ENCODE peak calls at places on chromosomes 1 and 21, in four cellular contexts. M is endothelial cell of umbilical vein, H is K562, S is IMR-90. N is an unnamed sample.

GRCh38 chr1:12125422-12126355 is 41.1 kb upstream of the TNFRSF1B start:
- DNase-seq in S (no peak), M (peak; percentile 50), H (no peak), N (no peak)

GRCh38 chr1:27934818-27935549 is at the start of gene SMPDL3B:
- DNase-seq in M (peak; percentile 41), S (no peak), H (peak; percentile 57), N (no peak)

GRCh38 chr1:191641420-191642215 is 516.6 kb upstream of the RGS18 start:
- DNase-seq in H (no peak), M (no peak), S (peak; percentile 69), N (no peak)

GRCh38 chr1:57165546-57165945 is 199.7 kb upstream of the C8B start:
- DNase-seq in H (no peak), S (peak; percentile 44), M (no peak), N (no peak)

GRCh38 chr1:27364696-27365371 is 1.9 kb downstream of the MAP3K6 start:
- DNase-seq in S (no peak), M (no peak), H (no peak), N (no peak)

GRCh38 chr1:228867951-228868730 is 132.9 kb downstream of the RHOU start:
- DNase-seq in H (no peak), S (no peak), M (no peak), N (no peak)

GRCh38 chr1:63368131-63368530 is 704 bp downstream of the ALG6 start:
- DNase-seq in M (no peak), H (no peak), S (no peak), N (no peak)

GRCh38 chr1:119587328-119587727 is 60.7 kb downstream of the ZNF697 start:
- DNase-seq in S (no peak), M (peak; percentile 44), H (no peak), N (no peak)

GRCh38 chr1:90201467-90202358 is 206.8 kb downstream of the ZNF326 start:
- DNase-seq in H (no peak), M (no peak), S (peak; percentile 63), N (no peak)

GRCh38 chr1:115293899-115294298 is 44.1 kb downstream of the NGF start:
- DNase-seq in S (no peak), H (no peak), M (no peak), N (peak; percentile 59)

GRCh38 chr1:43564617-43565348 is 34.1 kb downstream of the PTPRF start:
- DNase-seq in S (no peak), H (no peak), M (no peak), N (no peak)

GRCh38 chr1:31723828-31724359 is 20.1 kb upstream of the COL16A1 start:
- DNase-seq in S (peak; percentile 75), M (peak; percentile 62), H (peak; percentile 90), N (peak; percentile 85)

GRCh38 chr1:52978045-52978444 is 51.0 kb downstream of the SCP2 start:
- DNase-seq in H (no peak), S (no peak), M (no peak), N (no peak)

GRCh38 chr1:62977321-62977720 is 193.4 kb downstream of the ATG4C start:
- DNase-seq in S (peak; percentile 20), H (no peak), M (no peak), N (no peak)

GRCh38 chr1:239892602-239893001 is 199.1 kb upstream of the FMN2 start:
- DNase-seq in S (no peak), M (no peak), H (no peak), N (no peak)

GRCh38 chr1:205236526-205236925 is 8.8 kb downstream of the TMCC2 start:
- DNase-seq in H (no peak), S (no peak), M (no peak), N (no peak)

GRCh38 chr1:60350531-60350930 is 277.0 kb upstream of the C1orf87 start:
- DNase-seq in H (no peak), M (no peak), S (no peak), N (no peak)

GRCh38 chr1:173042806-173043205 is 7.9 kb downstream of the TNFSF18 start:
- DNase-seq in H (no peak), M (no peak), S (no peak), N (no peak)

GRCh38 chr1:39107891-39108290 is 81.7 kb downstream of the NDUFS5 start:
- DNase-seq in M (peak; percentile 68), H (no peak), S (no peak), N (no peak)

GRCh38 chr1:40305451-40305850 is 11.6 kb downstream of the COL9A2 start:
- DNase-seq in S (no peak), H (no peak), M (no peak), N (no peak)

GRCh38 chr1:7703321-7704213 is 67.5 kb upstream of the VAMP3 start:
- DNase-seq in S (no peak), H (peak; percentile 70), M (no peak), N (no peak)

GRCh38 chr1:221715321-221716169 is 26.3 kb downstream of the DUSP10 start:
- DNase-seq in H (no peak), S (peak; percentile 77), M (peak; percentile 56), N (no peak)

GRCh38 chr1:55040083-55040952 is 970 bp downstream of the PCSK9 start:
- DNase-seq in M (no peak), H (peak; percentile 27), S (no peak), N (no peak)

GRCh38 chr1:79945391-79945790 is 938.9 kb upstream of the ADGRL4 start:
- DNase-seq in H (no peak), M (no peak), S (no peak), N (no peak)

GRCh38 chr1:21319447-21320407 is 29.5 kb upstream of the ECE1 start:
- DNase-seq in H (peak; percentile 86), M (no peak), S (no peak), N (no peak)

GRCh38 chr21:32411366-32412161 is 942 bp upstream of the EVA1C start:
- DNase-seq in H (peak; percentile 61), S (peak; percentile 38), M (peak; percentile 57), N (no peak)

GRCh38 chr1:198901280-198901679 is 262.4 kb downstream of the PTPRC start:
- DNase-seq in H (no peak), M (no peak), S (no peak), N (no peak)

GRCh38 chr1:230797376-230798186 is 50.4 kb downstream of the CAPN9 start:
- DNase-seq in H (peak; percentile 48), M (peak; percentile 50), S (peak; percentile 73), N (no peak)

GRCh38 chr1:48105167-48105566 is 108.0 kb upstream of the TRABD2B start:
- DNase-seq in H (no peak), S (no peak), M (no peak), N (no peak)

GRCh38 chr1:179217943-179218507 is 11.5 kb downstream of the ABL2 start:
- DNase-seq in M (peak; percentile 64), H (no peak), S (peak; percentile 55), N (no peak)

GRCh38 chr21:42171091-42172053 is 47.6 kb upstream of the ABCG1 start:
- DNase-seq in S (no peak), H (no peak), M (no peak), N (peak; percentile 75)
- H3K27ac ChIP-seq in S (no peak overlapping the region), H (no peak overlapping the region), M (no peak overlapping the region), N (peak overlapping the region; percentile 89)

DNA sequence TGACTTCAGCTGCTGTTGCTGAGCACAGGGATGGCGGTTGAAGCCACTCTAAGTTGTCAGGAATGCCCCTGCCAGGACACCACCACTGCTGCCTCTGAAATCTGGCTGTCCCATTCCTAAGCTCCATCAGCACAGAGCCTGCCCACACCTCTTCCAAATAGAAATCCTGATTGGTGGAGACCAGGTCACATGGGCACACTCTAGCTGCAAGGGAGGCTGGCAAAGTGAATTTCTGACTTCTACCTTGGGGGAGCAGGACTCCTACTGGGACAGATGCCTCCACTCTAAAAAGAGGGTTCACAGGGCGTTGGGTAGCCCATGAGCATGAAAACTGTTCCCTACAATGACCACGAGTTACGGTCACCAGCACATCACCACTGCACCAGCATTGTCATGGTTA is 83.8 kb upstream of the TARDBP start:
- DNase-seq in S (no peak), H (no peak), M (no peak), N (no peak)
- H3K9me1 ChIP-seq in S (no peaks in the 10 kb centered on the region), H (no peaks in the 10 kb centered on the region), M (no peaks in the 10 kb centered on the region), N (no peaks in the 10 kb centered on the region)

DNA sequence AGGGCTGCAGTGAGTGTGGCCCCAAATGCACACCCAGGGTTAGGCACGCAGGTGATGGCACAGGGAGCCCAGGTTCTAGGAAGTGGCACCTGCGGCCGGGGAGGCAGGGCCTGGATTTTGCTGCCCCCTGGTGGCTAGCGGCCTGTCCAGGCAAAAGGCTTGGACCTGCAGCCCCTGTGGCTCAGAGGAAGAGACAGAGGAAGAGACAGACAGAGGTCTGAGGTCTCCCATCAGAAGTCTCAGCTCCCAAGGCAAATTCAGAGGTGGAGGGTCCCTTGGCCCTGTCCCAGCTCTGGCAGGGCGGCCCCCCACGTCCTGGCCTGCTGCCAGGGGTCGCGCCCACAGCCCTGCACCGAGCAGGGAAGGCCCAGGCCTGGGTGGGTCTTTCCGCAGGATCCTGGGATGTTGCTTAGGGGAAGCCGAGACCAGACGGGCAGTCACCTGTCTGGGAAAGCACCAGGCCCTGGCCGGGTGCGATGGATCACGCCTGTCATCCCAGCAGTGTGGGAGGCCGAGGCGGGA is 8.0 kb upstream of the TNFRSF14 start:
- DNase-seq in M (peak; percentile 58), H (peak; percentile 74), S (peak; percentile 56), N (no peak)
- H3K4me3 ChIP-seq in M (no peak overlapping the region), H (no peak overlapping the region), S (no peak overlapping the region), N (no peak overlapping the region)

DNA sequence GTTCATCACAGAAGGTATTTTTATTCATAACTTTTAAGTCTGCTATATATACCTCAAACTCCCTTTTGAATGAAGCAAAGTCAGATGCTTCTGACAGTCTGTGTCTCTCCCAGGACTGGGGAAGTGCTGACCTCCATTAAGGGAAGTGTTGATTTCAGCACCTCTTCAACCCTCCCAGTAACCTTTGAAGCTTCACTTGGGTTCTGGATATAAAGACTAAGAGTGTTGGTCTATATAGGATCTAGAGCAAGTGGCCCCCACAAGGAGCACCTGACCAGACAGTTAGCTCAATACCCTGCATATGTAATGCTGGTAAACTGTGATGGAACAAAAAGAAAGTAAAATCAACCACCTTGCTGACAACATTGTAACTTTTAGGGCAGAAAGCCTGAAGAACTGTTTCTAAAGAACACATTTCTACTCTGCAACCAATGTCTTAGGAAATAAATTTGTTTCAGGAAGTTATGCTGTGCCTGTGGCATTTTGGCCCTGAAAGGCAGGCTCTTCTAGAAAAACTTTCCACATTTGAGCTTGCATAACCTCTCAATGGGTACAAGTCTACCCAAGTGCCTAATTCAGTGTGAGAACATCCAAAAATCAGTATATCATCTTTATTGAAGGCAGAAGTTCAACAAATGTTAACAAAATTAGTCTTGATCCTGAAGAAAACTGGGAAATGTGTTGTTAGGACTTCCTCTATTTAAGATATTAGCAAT is 865 bp upstream of the PTPN22 start:
- DNase-seq in S (no peak), M (peak; percentile 25), H (no peak), N (no peak)
- H3K27ac ChIP-seq in S (no peak overlapping the region), M (no peak overlapping the region), H (peak overlapping the region; percentile 37), N (no peak overlapping the region)

DNA sequence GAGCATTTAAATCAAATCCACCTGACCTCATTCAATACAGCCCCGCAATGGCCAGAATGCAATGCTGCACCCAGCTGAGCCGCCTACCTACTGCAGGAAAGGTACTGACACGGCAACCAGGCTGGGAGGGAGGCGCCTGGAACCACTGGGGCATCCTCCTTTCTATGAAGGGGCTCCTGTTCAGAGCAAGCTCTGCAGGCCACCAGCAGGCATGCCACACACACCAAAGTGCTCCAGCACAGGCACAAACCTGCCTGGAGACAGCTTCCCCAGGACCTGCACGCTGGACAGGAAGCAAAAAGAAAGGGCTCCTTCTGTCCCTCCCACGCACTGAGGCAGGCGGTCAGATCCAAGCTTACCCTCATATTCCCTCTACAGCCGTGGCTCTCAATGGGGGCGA is 21.2 kb downstream of the CTNNBIP1 start:
- DNase-seq in H (no peak), M (no peak), S (no peak), N (no peak)
- H3K9me1 ChIP-seq in H (peaks cover 3% of the 10 kb centered on the region), M (no peaks in the 10 kb centered on the region), S (peaks cover 32% of the 10 kb centered on the region), N (peaks cover 6% of the 10 kb centered on the region)

N was measured in keratinocyte.